ENCODE peak calls at places on chromosome 19, in four cellular contexts. Z, K, I and W are unnamed samples. For H3K4me1, the result is how much of the 10 kb centered on the place peaks cover.

GRCh38 chr19:49437231-49437630 is 4.1 kb downstream of the SLC17A7 start:
- DNase-seq in Z (no peak), K (no peak), I (no peak), W (no peak)

GRCh38 chr19:42466521-42467436 is 24.0 kb upstream of the CXCL17 start:
- DNase-seq in Z (no peak), K (no peak), I (no peak), W (no peak)

GRCh38 chr19:40907968-40908735 is 26.1 kb upstream of the CYP2A7 start:
- DNase-seq in Z (no peak), K (no peak), I (no peak), W (no peak)

GRCh38 chr19:28619842-28620429 is 593.0 kb downstream of the UQCRFS1 start:
- DNase-seq in Z (no peak), K (no peak), I (no peak), W (no peak)

GRCh38 chr19:36225219-36225892 is 10.4 kb downstream of the ZNF146 start:
- DNase-seq in Z (no peak), K (no peak), I (no peak), W (no peak)

GRCh38 chr19:12649941-12650340 is 16.6 kb downstream of the MAN2B1 start:
- DNase-seq in Z (no peak), K (no peak), I (no peak), W (no peak)

GRCh38 chr19:17553256-17553655 is 2.2 kb upstream of the COLGALT1 start:
- DNase-seq in Z (no peak), K (no peak), I (no peak), W (no peak)

GRCh38 chr19:49788857-49789256 is 22.1 kb downstream of the AP2A1 start:
- DNase-seq in Z (no peak), K (no peak), I (no peak), W (no peak)

GRCh38 chr19:18637644-18638630 is 1.1 kb downstream of the KLHL26 start:
- DNase-seq in Z (no peak), K (no peak), I (no peak), W (no peak)

GRCh38 chr19:52941941-52942370 is 18.7 kb upstream of the ZNF888 start:
- DNase-seq in Z (no peak), K (no peak), I (no peak), W (no peak)

GRCh38 chr19:41774515-41774980 is 19.2 kb downstream of the CEACAM6 start:
- DNase-seq in Z (no peak), K (no peak), I (no peak), W (no peak)

GRCh38 chr19:54388001-54388802 is 23.5 kb upstream of the LAIR1 start:
- DNase-seq in Z (no peak), K (no peak), I (no peak), W (no peak)

GRCh38 chr19:36258028-36258875 is 43.3 kb downstream of the ZNF146 start:
- DNase-seq in Z (no peak), K (no peak), I (no peak), W (no peak)

GRCh38 chr19:49801966-49802661 is 11.0 kb downstream of the FUZ start:
- DNase-seq in Z (no peak), K (no peak), I (no peak), W (no peak)

GRCh38 chr19:50418186-50419021 is at the start of gene SPIB:
- DNase-seq in Z (no peak), K (no peak), I (no peak), W (no peak)

GRCh38 chr19:54191671-54192453 is 754 bp downstream of the TSEN34 start:
- DNase-seq in Z (no peak), K (no peak), I (no peak), W (no peak)

GRCh38 chr19:54421521-54421920 is 6.3 kb downstream of the TTYH1 start:
- DNase-seq in Z (no peak), K (no peak), I (no peak), W (no peak)

GRCh38 chr19:9187191-9187590 is 8.4 kb downstream of the OR7D2 start:
- DNase-seq in Z (no peak), K (no peak), I (no peak), W (no peak)

GRCh38 chr19:58466089-58466759 is 656 bp upstream of the ZNF324 start:
- DNase-seq in Z (no peak), K (no peak), I (no peak), W (no peak)

GRCh38 chr19:29378126-29378525 is 147.7 kb upstream of the VSTM2B start:
- DNase-seq in Z (no peak), K (no peak), I (no peak), W (no peak)

GRCh38 chr19:40605201-40605971 is 4.2 kb downstream of the LTBP4 start:
- DNase-seq in Z (peak), K (no peak), I (peak), W (no peak)

GRCh38 chr19:19460258-19460731 is 54.8 kb downstream of the GATAD2A start:
- DNase-seq in Z (no peak), K (no peak), I (no peak), W (no peak)

GRCh38 chr19:38656171-38656981 is 8.9 kb downstream of the ACTN4 start:
- DNase-seq in Z (no peak), K (no peak), I (peak), W (no peak)

GRCh38 chr19:24054044-24054935 is 32.7 kb upstream of the ZNF254 start:
- DNase-seq in Z (no peak), K (no peak), I (peak), W (no peak)

GRCh38 chr19:2984196-2984490 is 6.8 kb downstream of the TLE6 start:
- DNase-seq in Z (no peak), K (no peak), I (no peak), W (no peak)

GRCh38 chr19:38729653-38730469 is 14.4 kb downstream of the CAPN12 start:
- DNase-seq in Z (no peak), K (peak), I (peak), W (peak)

GRCh38 chr19:45250216-45250831 is 747 bp upstream of the MARK4 start:
- DNase-seq in Z (no peak), K (no peak), I (no peak), W (no peak)

GRCh38 chr19:11659612-11660011 is 62.3 kb downstream of the ZNF627 start:
- DNase-seq in Z (no peak), K (no peak), I (peak), W (no peak)

GRCh38 chr19:10027158-10027997 is 14.1 kb downstream of the RDH8 start:
- DNase-seq in Z (peak), K (peak), I (peak), W (peak)

GRCh38 chr19:48004236-48004635 is 9.8 kb downstream of the ELSPBP1 start:
- DNase-seq in Z (no peak), K (no peak), I (no peak), W (no peak)

GRCh38 chr19:50380137-50380536 is 3.9 kb downstream of the NR1H2 start:
- DNase-seq in Z (no peak), K (no peak), I (no peak), W (no peak)

GRCh38 chr19:6103217-6103644 is 7.1 kb downstream of the RFX2 start:
- DNase-seq in Z (no peak), K (no peak), I (no peak), W (no peak)
- H3K4me1 ChIP-seq in Z (under half), K (under half), I (under half), W (under half)

GRCh38 chr19:4638330-4638729 is 986 bp upstream of the TNFAIP8L1 start:
- DNase-seq in Z (no peak), K (no peak), I (no peak), W (no peak)
- TF ChIP-seq SUZ12 in Z (no peak), K (no peak), I (no peak), W (no peak)

GRCh38 chr19:31334849-31335624 is 14.2 kb downstream of the TSHZ3 start:
- DNase-seq in Z (no peak), K (no peak), I (no peak), W (no peak)
- TF ChIP-seq ZNF274 in Z (no peak), K (no peak), I (no peak), W (no peak)

DNA sequence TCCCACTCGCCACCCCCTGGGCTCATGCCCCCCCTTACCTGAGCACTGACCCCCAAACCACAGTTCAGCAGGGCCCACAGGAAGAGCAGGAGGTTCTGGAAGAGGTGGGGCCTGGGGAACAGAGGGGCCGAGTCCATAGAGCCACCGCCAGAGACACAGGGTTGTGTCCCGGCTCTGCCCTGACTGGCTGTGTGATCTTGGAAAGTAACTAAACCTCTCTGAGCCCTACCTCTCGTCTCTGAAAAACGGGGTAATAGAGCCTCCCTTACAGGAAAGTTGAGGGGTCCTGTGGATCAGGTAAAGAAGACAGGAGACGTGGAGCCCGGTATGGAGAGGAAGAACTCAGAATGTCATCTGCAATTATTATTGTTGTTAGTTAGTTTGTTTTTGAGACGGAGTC is 2.0 kb downstream of the ADAMTSL5 start:
- DNase-seq in Z (no peak), K (no peak), I (no peak), W (no peak)
- H3K4me1 ChIP-seq in Z (under half), K (under half), I (under half), W (under half)